ENCODE peak calls at places on chromosomes 12 and 14, in four cellular contexts. One of them, this sample, is unnamed. For H3K36me3, the result is how much of the 10 kb centered on the place peaks cover.

GRCh38 chr14:58637040-58637390 is 747 bp upstream of the DACT1 start:
- DNase-seq in spleen: no peak
- DNase-seq in ovary: peak
- DNase-seq in CD8-positive, alpha-beta T cell: no peak
- DNase-seq in this sample: no peak

GRCh38 chr12:24198936-24199644 is 249.6 kb upstream of the SOX5 start:
- DNase-seq in spleen: no peak
- DNase-seq in CD8-positive, alpha-beta T cell: no peak
- DNase-seq in ovary: no peak
- DNase-seq in this sample: no peak

GRCh38 chr14:55581011-55581806 is 1.2 kb downstream of the KTN1 start:
- DNase-seq in ovary: peak
- DNase-seq in spleen: peak
- DNase-seq in CD8-positive, alpha-beta T cell: peak
- DNase-seq in this sample: peak

GRCh38 chr12:98355933-98356332 is 159.5 kb upstream of the TMPO start:
- DNase-seq in CD8-positive, alpha-beta T cell: no peak
- DNase-seq in spleen: no peak
- DNase-seq in ovary: no peak
- DNase-seq in this sample: no peak

GRCh38 chr12:121614872-121615467 is 11.4 kb upstream of the ORAI1 start:
- DNase-seq in spleen: no peak
- DNase-seq in CD8-positive, alpha-beta T cell: no peak
- DNase-seq in ovary: no peak
- DNase-seq in this sample: no peak

GRCh38 chr12:14417717-14418116 is 52.2 kb downstream of the ATF7IP start:
- DNase-seq in CD8-positive, alpha-beta T cell: peak
- DNase-seq in ovary: no peak
- DNase-seq in spleen: peak
- DNase-seq in this sample: no peak

GRCh38 chr14:67555518-67556090 is 22.5 kb downstream of the PLEKHH1 start:
- DNase-seq in CD8-positive, alpha-beta T cell: no peak
- DNase-seq in spleen: no peak
- DNase-seq in ovary: no peak
- DNase-seq in this sample: no peak

GRCh38 chr14:89309670-89310177 is 107.3 kb downstream of the FOXN3 start:
- DNase-seq in spleen: no peak
- DNase-seq in CD8-positive, alpha-beta T cell: no peak
- DNase-seq in ovary: no peak
- DNase-seq in this sample: no peak

GRCh38 chr14:88352299-88353097 is 29.4 kb upstream of the KCNK10 start:
- DNase-seq in spleen: no peak
- DNase-seq in ovary: no peak
- DNase-seq in CD8-positive, alpha-beta T cell: no peak
- DNase-seq in this sample: no peak

GRCh38 chr14:54486685-54487084 is 2.1 kb downstream of the GMFB start:
- DNase-seq in CD8-positive, alpha-beta T cell: no peak
- DNase-seq in ovary: no peak
- DNase-seq in spleen: no peak
- DNase-seq in this sample: no peak

GRCh38 chr12:121697093-121697698 is 15.4 kb upstream of the TMEM120B start:
- DNase-seq in ovary: no peak
- DNase-seq in spleen: no peak
- DNase-seq in CD8-positive, alpha-beta T cell: peak
- DNase-seq in this sample: no peak

GRCh38 chr12:46219892-46220655 is 48.8 kb downstream of the SLC38A1 start:
- DNase-seq in ovary: no peak
- DNase-seq in spleen: no peak
- DNase-seq in CD8-positive, alpha-beta T cell: peak
- DNase-seq in this sample: no peak

GRCh38 chr12:48814313-48815280 is 3.7 kb upstream of the CACNB3 start:
- DNase-seq in CD8-positive, alpha-beta T cell: peak
- DNase-seq in spleen: peak
- DNase-seq in ovary: peak
- DNase-seq in this sample: peak

GRCh38 chr12:103771466-103771865 is 69.6 kb downstream of the NT5DC3 start:
- DNase-seq in ovary: peak
- DNase-seq in CD8-positive, alpha-beta T cell: no peak
- DNase-seq in spleen: no peak
- DNase-seq in this sample: no peak

GRCh38 chr12:30047499-30048262 is 263.9 kb upstream of the TMTC1 start:
- DNase-seq in ovary: no peak
- DNase-seq in CD8-positive, alpha-beta T cell: no peak
- DNase-seq in spleen: no peak
- DNase-seq in this sample: no peak

GRCh38 chr12:45231515-45232145 is 15.7 kb downstream of the ANO6 start:
- DNase-seq in ovary: no peak
- DNase-seq in spleen: no peak
- DNase-seq in CD8-positive, alpha-beta T cell: no peak
- DNase-seq in this sample: no peak

GRCh38 chr14:102777711-102778615 is 714 bp downstream of the TRAF3 start:
- DNase-seq in ovary: peak
- DNase-seq in CD8-positive, alpha-beta T cell: peak
- DNase-seq in spleen: peak
- DNase-seq in this sample: peak

GRCh38 chr14:68361231-68361630 is 431.6 kb downstream of the ZFP36L1 start:
- DNase-seq in spleen: no peak
- DNase-seq in CD8-positive, alpha-beta T cell: no peak
- DNase-seq in ovary: no peak
- DNase-seq in this sample: no peak

GRCh38 chr12:112781767-112782166 is 9.8 kb upstream of the RPH3A start:
- DNase-seq in spleen: no peak
- DNase-seq in ovary: no peak
- DNase-seq in CD8-positive, alpha-beta T cell: no peak
- DNase-seq in this sample: no peak

GRCh38 chr12:93146278-93146939 is 217.3 kb upstream of the EEA1 start:
- DNase-seq in ovary: no peak
- DNase-seq in CD8-positive, alpha-beta T cell: no peak
- DNase-seq in spleen: no peak
- DNase-seq in this sample: peak

GRCh38 chr14:86540636-86541247 is 1010.8 kb downstream of the FLRT2 start:
- DNase-seq in spleen: no peak
- DNase-seq in CD8-positive, alpha-beta T cell: no peak
- DNase-seq in ovary: no peak
- DNase-seq in this sample: no peak

GRCh38 chr12:126883737-126884136 is 1383.2 kb upstream of the TMEM132C start:
- DNase-seq in spleen: no peak
- DNase-seq in CD8-positive, alpha-beta T cell: no peak
- DNase-seq in ovary: no peak
- DNase-seq in this sample: no peak

GRCh38 chr12:108694812-108695278 is 36.5 kb downstream of the CORO1C start:
- DNase-seq in CD8-positive, alpha-beta T cell: no peak
- DNase-seq in spleen: no peak
- DNase-seq in ovary: no peak
- DNase-seq in this sample: no peak

GRCh38 chr14:95380350-95381042 is 60.8 kb upstream of the CLMN start:
- DNase-seq in ovary: no peak
- DNase-seq in CD8-positive, alpha-beta T cell: no peak
- DNase-seq in spleen: no peak
- DNase-seq in this sample: no peak

GRCh38 chr12:121227294-121227693 is 17.4 kb downstream of the P2RX4 start:
- DNase-seq in CD8-positive, alpha-beta T cell: no peak
- DNase-seq in spleen: peak
- DNase-seq in ovary: no peak
- DNase-seq in this sample: peak

GRCh38 chr14:25006961-25007795 is 42.8 kb downstream of the STXBP6 start:
- DNase-seq in ovary: no peak
- DNase-seq in CD8-positive, alpha-beta T cell: no peak
- DNase-seq in spleen: no peak
- DNase-seq in this sample: no peak

GRCh38 chr14:97747282-97747681 is 950.1 kb downstream of the VRK1 start:
- DNase-seq in ovary: no peak
- DNase-seq in CD8-positive, alpha-beta T cell: no peak
- DNase-seq in spleen: no peak
- DNase-seq in this sample: no peak

GRCh38 chr12:118188690-118189371 is 52.9 kb downstream of the PEBP1 start:
- DNase-seq in CD8-positive, alpha-beta T cell: no peak
- DNase-seq in ovary: peak
- DNase-seq in spleen: no peak
- DNase-seq in this sample: no peak

GRCh38 chr14:72554401-72554800 is 339.5 kb downstream of the DPF3 start:
- DNase-seq in CD8-positive, alpha-beta T cell: no peak
- DNase-seq in spleen: no peak
- DNase-seq in ovary: no peak
- DNase-seq in this sample: no peak

GRCh38 chr14:55180434-55180833 is 11.0 kb downstream of the DLGAP5 start:
- DNase-seq in CD8-positive, alpha-beta T cell: no peak
- DNase-seq in spleen: no peak
- DNase-seq in ovary: no peak
- DNase-seq in this sample: no peak

DNA sequence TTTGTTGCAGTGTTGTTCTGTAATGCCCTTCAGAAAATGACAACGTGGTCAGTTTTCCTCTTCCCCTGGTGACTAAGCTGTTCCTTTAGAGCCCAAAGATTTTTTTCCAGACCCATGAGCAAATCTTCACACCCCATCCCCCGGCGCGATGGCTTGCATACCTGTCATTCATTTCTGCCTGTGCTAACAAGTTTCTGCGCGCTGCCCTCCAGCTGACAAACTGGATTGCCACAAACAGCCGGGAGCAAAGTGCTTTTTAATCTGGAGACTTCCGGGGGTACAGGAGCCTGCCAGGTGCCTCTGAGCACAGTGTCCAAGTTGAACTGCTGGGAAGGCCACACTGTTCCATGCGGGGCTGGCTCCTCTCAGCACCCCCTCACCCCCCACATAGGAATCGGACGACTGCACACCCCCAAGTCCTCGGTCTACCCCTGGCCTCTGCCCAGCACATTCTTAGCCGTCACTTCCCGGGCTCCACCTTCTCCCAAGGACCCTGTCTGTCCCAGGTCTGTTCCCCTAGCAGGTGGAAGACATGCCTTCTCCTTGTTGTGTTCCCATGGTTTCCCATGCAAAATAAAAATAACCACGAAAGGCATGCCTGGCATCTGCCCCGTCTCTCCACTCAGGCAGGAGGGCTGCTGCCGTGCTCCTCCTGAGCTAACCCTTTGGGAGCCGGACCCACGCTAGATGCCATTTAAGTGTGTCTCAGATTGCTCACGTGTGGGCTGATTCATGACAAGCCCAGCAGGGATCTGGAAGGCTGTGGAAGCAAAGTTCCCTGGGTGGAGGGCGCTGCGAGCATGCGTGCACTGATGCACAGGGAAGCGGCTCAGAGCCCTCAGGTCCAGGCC is 14.1 kb downstream of the RILPL1 start:
- DNase-seq in CD8-positive, alpha-beta T cell: no peak
- DNase-seq in ovary: no peak
- DNase-seq in spleen: no peak
- DNase-seq in this sample: peak
- H3K36me3 ChIP-seq in CD8-positive, alpha-beta T cell: under half
- H3K36me3 ChIP-seq in ovary: under half
- H3K36me3 ChIP-seq in spleen: under half
- H3K36me3 ChIP-seq in this sample: under half

DNA sequence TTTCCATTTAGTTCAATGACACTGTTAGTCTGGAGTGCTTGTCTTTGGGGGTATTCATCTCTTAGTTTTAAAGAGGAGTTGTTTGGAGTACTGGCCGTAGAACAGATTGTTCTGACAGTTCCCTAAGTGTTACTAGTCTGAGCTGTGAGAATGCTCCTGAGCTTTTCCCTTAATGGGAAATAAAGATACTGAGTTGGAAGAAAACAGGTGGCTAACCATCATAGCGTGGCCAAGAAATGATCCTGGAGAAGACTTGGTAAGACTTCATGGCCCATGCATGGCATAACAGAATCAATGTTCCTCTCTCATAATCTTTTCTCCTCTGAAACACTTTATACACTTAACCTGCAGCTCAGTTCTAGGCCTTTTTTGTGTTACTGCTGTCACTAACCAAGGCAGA is 6.2 kb downstream of the CALM1 start:
- DNase-seq in spleen: no peak
- DNase-seq in CD8-positive, alpha-beta T cell: no peak
- DNase-seq in ovary: no peak
- DNase-seq in this sample: no peak
- H3K36me3 ChIP-seq in spleen: half or more
- H3K36me3 ChIP-seq in CD8-positive, alpha-beta T cell: half or more
- H3K36me3 ChIP-seq in ovary: under half
- H3K36me3 ChIP-seq in this sample: half or more

GRCh38 chr12:56107242-56107641 is 2.9 kb downstream of the PA2G4 start:
- DNase-seq in ovary: no peak
- DNase-seq in CD8-positive, alpha-beta T cell: no peak
- DNase-seq in spleen: no peak
- DNase-seq in this sample: no peak
- H3K36me3 ChIP-seq in ovary: under half
- H3K36me3 ChIP-seq in CD8-positive, alpha-beta T cell: under half
- H3K36me3 ChIP-seq in spleen: half or more
- H3K36me3 ChIP-seq in this sample: under half

DNA sequence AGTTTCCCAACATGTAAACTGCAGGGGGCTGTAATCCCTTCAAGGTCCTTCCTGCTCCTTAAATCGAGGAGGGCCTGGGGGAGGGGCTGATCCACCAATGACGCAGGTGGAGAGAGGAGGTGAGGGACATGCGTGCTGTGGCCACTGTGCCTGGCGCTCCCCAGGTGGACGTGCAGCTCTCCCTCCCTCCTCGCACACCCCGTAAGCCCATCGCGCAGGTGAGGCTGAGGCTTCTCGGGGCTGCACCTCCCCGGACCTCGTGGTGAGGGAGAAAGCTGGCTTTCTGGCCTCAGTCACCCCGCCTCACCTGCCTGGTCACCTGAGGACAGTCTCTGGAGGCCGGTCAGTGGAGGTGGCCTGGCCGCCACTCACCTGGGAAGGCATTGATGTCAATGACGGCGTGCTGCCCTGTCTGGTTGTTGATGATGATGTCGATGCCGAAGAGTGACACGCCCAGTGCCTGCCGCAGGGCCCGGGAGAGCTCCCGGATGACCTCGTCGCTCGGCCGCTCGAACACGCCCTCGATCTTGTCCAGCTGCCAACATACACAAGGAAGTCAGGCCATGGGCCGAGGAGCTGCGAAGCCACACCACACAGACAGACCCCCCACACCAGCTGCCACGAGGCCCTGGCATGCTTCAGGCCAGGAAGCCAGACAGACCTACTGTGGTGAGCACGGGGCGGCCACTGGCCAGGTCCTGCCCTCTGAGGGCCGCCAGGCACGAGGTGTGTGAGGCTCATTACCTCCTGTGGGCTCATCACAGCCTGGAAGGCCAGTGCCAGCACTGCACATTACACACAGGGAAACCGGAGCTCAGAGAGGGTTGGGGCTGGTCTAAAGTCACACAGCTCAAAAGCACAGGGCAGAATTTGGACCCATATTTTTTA is 23.3 kb downstream of the CHGA start:
- DNase-seq in spleen: peak
- DNase-seq in ovary: no peak
- DNase-seq in CD8-positive, alpha-beta T cell: no peak
- DNase-seq in this sample: peak
- H3K36me3 ChIP-seq in spleen: half or more
- H3K36me3 ChIP-seq in ovary: under half
- H3K36me3 ChIP-seq in CD8-positive, alpha-beta T cell: under half
- H3K36me3 ChIP-seq in this sample: under half

GRCh38 chr12:111745201-111745600 is 21.5 kb upstream of the ALDH2 start:
- DNase-seq in spleen: no peak
- DNase-seq in CD8-positive, alpha-beta T cell: no peak
- DNase-seq in ovary: no peak
- DNase-seq in this sample: peak
- H3K36me3 ChIP-seq in spleen: half or more
- H3K36me3 ChIP-seq in CD8-positive, alpha-beta T cell: under half
- H3K36me3 ChIP-seq in ovary: under half
- H3K36me3 ChIP-seq in this sample: under half

GRCh38 chr12:53383258-53383657 is 3.3 kb downstream of the SP1 start:
- DNase-seq in CD8-positive, alpha-beta T cell: no peak
- DNase-seq in ovary: no peak
- DNase-seq in spleen: peak
- DNase-seq in this sample: peak
- H3K36me3 ChIP-seq in CD8-positive, alpha-beta T cell: under half
- H3K36me3 ChIP-seq in ovary: under half
- H3K36me3 ChIP-seq in spleen: under half
- H3K36me3 ChIP-seq in this sample: under half

This sample was measured in kidney.